ENCODE peak calls at places on chromosome 15, in ten cellular contexts. V, G, K, C, F, B, J, N, D and H are unnamed samples. For H3K4me1, the result is how much of the 10 kb centered on the place peaks cover.

GRCh38 chr15:35290301-35290721 is 205.2 kb upstream of the NANOGP8 start:
- DNase-seq in V (no peak), J (no peak), N (no peak), K (no peak), D (no peak), F (no peak), C (no peak), B (no peak), G (no peak), H (no peak)

GRCh38 chr15:45637552-45638033 is 2.8 kb downstream of the SQOR start:
- DNase-seq in N (peak), F (peak), C (peak), J (peak), V (peak), K (no peak), D (no peak), B (no peak), G (peak), H (no peak)

GRCh38 chr15:46502668-46503067 is 867.8 kb downstream of the SQOR start:
- DNase-seq in N (no peak), J (no peak), F (no peak), D (peak), G (peak), B (no peak), C (peak), V (no peak), K (no peak), H (no peak)

GRCh38 chr15:52563499-52564060 is 5.2 kb downstream of the ARPP19 start:
- DNase-seq in B (no peak), J (no peak), V (no peak), F (no peak), G (no peak), D (no peak), C (no peak), K (no peak), N (no peak), H (no peak)

GRCh38 chr15:88246666-88247446 is 9.7 kb downstream of the NTRK3 start:
- DNase-seq in K (peak), N (peak), B (peak), G (peak), F (peak), V (peak), C (peak), J (peak), D (peak), H (no peak)

GRCh38 chr15:67242665-67243064 is 11.8 kb downstream of the AAGAB start:
- DNase-seq in C (peak), G (no peak), D (no peak), B (no peak), N (no peak), V (no peak), K (no peak), J (no peak), F (no peak), H (no peak)

GRCh38 chr15:101799665-101800064 is 3.6 kb upstream of the OR4F6 start:
- DNase-seq in N (no peak), G (no peak), V (no peak), B (no peak), F (no peak), J (no peak), D (no peak), K (no peak), C (no peak), H (no peak)

GRCh38 chr15:66959066-66959465 is 106.3 kb upstream of the SMAD3 start:
- DNase-seq in C (no peak), K (no peak), G (no peak), V (no peak), B (no peak), J (no peak), D (no peak), F (no peak), N (no peak), H (no peak)

GRCh38 chr15:65204236-65204930 is 6.9 kb downstream of the CILP start:
- DNase-seq in F (no peak), J (no peak), G (no peak), N (no peak), V (no peak), B (no peak), D (no peak), K (no peak), C (no peak), H (no peak)

GRCh38 chr15:87477759-87478687 is 778.5 kb downstream of the NTRK3 start:
- DNase-seq in C (no peak), V (peak), D (peak), N (no peak), B (no peak), F (no peak), J (no peak), G (peak), K (no peak), H (no peak)

GRCh38 chr15:61049934-61050333 is 179.2 kb downstream of the RORA start:
- DNase-seq in G (peak), J (no peak), N (no peak), K (no peak), B (no peak), F (no peak), C (no peak), V (no peak), D (no peak), H (no peak)

GRCh38 chr15:45641374-45641778 is 6.5 kb downstream of the SQOR start:
- DNase-seq in J (no peak), N (no peak), G (peak), K (no peak), F (no peak), B (no peak), C (no peak), D (no peak), V (no peak), H (no peak)

GRCh38 chr15:64901914-64902313 is 9.8 kb upstream of the ANKDD1A start:
- DNase-seq in B (no peak), F (no peak), K (no peak), J (no peak), N (no peak), V (no peak), D (no peak), C (peak), G (no peak), H (no peak)

GRCh38 chr15:33985751-33986150 is 17.5 kb downstream of the CHRM5 start:
- DNase-seq in G (no peak), V (no peak), J (no peak), N (no peak), B (no peak), F (no peak), K (no peak), C (no peak), D (no peak), H (no peak)

GRCh38 chr15:87365221-87365620 is 891.3 kb downstream of the NTRK3 start:
- DNase-seq in V (no peak), D (no peak), B (no peak), F (no peak), G (peak), K (no peak), J (no peak), C (no peak), N (no peak), H (no peak)

GRCh38 chr15:62999178-62999577 is 43.4 kb upstream of the TPM1 start:
- DNase-seq in F (no peak), G (no peak), D (no peak), C (no peak), J (no peak), N (no peak), B (no peak), V (no peak), K (no peak), H (no peak)

GRCh38 chr15:67511606-67512005 is 9.3 kb upstream of the C15orf61 start:
- DNase-seq in K (no peak), C (no peak), B (no peak), D (no peak), V (no peak), J (no peak), F (no peak), N (no peak), G (no peak), H (no peak)

GRCh38 chr15:78237146-78237545 is 2.8 kb upstream of the ACSBG1 start:
- DNase-seq in K (peak), B (no peak), J (no peak), D (no peak), C (no peak), G (no peak), F (no peak), N (no peak), V (no peak), H (no peak)

GRCh38 chr15:98292442-98293240 is 332.1 kb downstream of the ARRDC4 start:
- DNase-seq in B (peak), F (peak), G (peak), J (no peak), C (peak), V (peak), D (peak), N (peak), K (no peak), H (no peak)

GRCh38 chr15:93088200-93088980 is 621 bp downstream of the RGMA start:
- DNase-seq in N (peak), D (peak), C (peak), J (no peak), V (peak), B (peak), F (peak), K (peak), G (no peak), H (no peak)

GRCh38 chr15:57031082-57031481 is 112.6 kb downstream of the TCF12 start:
- DNase-seq in B (no peak), J (no peak), N (no peak), V (no peak), K (no peak), D (no peak), C (no peak), G (no peak), F (no peak), H (no peak)

GRCh38 chr15:42919794-42920280 is 741 bp downstream of the TTBK2 start:
- DNase-seq in N (no peak), B (no peak), J (peak), V (no peak), D (peak), K (no peak), G (peak), C (peak), F (no peak), H (no peak)

GRCh38 chr15:44327578-44327977 is 39.1 kb downstream of the GOLM2 start:
- DNase-seq in C (no peak), G (no peak), D (no peak), V (no peak), F (no peak), K (no peak), B (no peak), J (no peak), N (no peak), H (no peak)

GRCh38 chr15:89776274-89777072 is at the start of gene MESP2:
- DNase-seq in J (peak), C (peak), B (peak), N (peak), K (peak), F (peak), G (peak), D (peak), V (peak), H (peak)

GRCh38 chr15:88655780-88656488 is 17.1 kb downstream of the ISG20 start:
- DNase-seq in F (no peak), J (no peak), N (no peak), K (peak), B (no peak), G (no peak), D (no peak), C (no peak), V (no peak), H (peak)

GRCh38 chr15:89444855-89445254 is 51.5 kb downstream of the RHCG start:
- DNase-seq in B (peak), D (peak), J (no peak), C (no peak), K (no peak), G (no peak), V (no peak), N (no peak), F (no peak), H (no peak)

GRCh38 chr15:72778796-72779195 is 4.8 kb downstream of the ADPGK start:
- DNase-seq in N (no peak), B (no peak), F (no peak), J (no peak), D (no peak), K (no peak), C (no peak), G (no peak), V (no peak), H (no peak)

GRCh38 chr15:64985382-64986033 is 4.2 kb downstream of the SPG21 start:
- DNase-seq in G (peak), D (no peak), J (no peak), V (no peak), B (no peak), K (no peak), F (no peak), N (no peak), C (no peak), H (no peak)

GRCh38 chr15:77036537-77037474 is 34.1 kb downstream of the TSPAN3 start:
- DNase-seq in C (no peak), D (no peak), N (no peak), G (no peak), B (peak), K (peak), J (no peak), F (no peak), V (no peak), H (no peak)

GRCh38 chr15:38129531-38130199 is 123.0 kb upstream of the SPRED1 start:
- DNase-seq in F (peak), D (peak), N (peak), K (no peak), B (no peak), C (peak), G (peak), V (peak), J (no peak), H (peak)

GRCh38 chr15:24772709-24773373 is 97.3 kb downstream of the NPAP1 start:
- DNase-seq in V (peak), K (peak), B (peak), F (peak), G (peak), C (no peak), N (peak), J (peak), D (peak), H (no peak)

GRCh38 chr15:91348812-91349500 is 248.9 kb downstream of the SV2B start:
- DNase-seq in V (no peak), F (no peak), D (no peak), G (no peak), N (no peak), J (peak), B (no peak), C (no peak), K (no peak), H (no peak)

GRCh38 chr15:100712226-100712625 is 109.8 kb downstream of the ASB7 start:
- DNase-seq in F (peak), D (no peak), V (no peak), K (peak), N (peak), J (no peak), G (no peak), C (no peak), B (no peak), H (no peak)

GRCh38 chr15:63041982-63042878 is at the start of gene TPM1:
- DNase-seq in B (peak), C (no peak), G (peak), D (peak), K (peak), V (peak), F (peak), N (peak), J (no peak), H (peak)

GRCh38 chr15:98177950-98178848 is 217.7 kb downstream of the ARRDC4 start:
- DNase-seq in V (peak), K (no peak), G (peak), J (peak), F (no peak), B (no peak), N (no peak), D (peak), C (peak), H (no peak)

GRCh38 chr15:87645723-87646122 is 610.8 kb downstream of the NTRK3 start:
- DNase-seq in K (no peak), C (no peak), B (no peak), N (no peak), F (no peak), G (no peak), D (no peak), J (no peak), V (no peak), H (no peak)

GRCh38 chr15:92377083-92377789 is 16.4 kb upstream of the ST8SIA2 start:
- DNase-seq in N (peak), F (peak), G (peak), C (no peak), B (no peak), J (no peak), D (no peak), K (no peak), V (no peak), H (no peak)

GRCh38 chr15:88805031-88805780 is 2.0 kb downstream of the ACAN start:
- DNase-seq in D (no peak), V (no peak), J (no peak), K (no peak), G (no peak), B (no peak), C (peak), F (no peak), N (no peak), H (no peak)

DNA sequence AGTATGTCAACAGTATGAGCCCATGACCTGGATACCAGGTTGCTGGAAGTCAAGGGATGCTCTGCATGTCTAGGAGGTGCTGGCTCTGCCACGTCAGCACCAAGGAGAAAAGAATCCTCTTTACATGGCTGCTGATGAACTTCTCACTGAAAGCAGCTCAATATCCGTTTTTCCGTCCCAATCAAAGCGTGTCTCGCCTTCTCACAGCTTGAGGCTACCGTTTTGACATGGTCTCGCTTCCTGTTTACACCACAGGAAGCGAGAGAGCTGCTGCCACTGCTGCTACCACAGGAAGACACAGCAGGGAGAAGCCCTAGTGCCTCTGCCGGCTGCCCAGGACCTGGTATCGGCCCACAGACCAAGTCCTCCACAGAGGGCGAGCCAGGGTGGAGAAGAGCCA is 27.3 kb downstream of the STARD5 start:
- DNase-seq in J (peak), G (no peak), K (peak), C (peak), B (peak), D (no peak), N (peak), F (peak), V (peak), H (no peak)
- H3K4me1 ChIP-seq in J (half or more), G (under half), K (half or more), C (half or more), B (under half), D (under half), N (under half), F (under half), V (under half), H (half or more)

DNA sequence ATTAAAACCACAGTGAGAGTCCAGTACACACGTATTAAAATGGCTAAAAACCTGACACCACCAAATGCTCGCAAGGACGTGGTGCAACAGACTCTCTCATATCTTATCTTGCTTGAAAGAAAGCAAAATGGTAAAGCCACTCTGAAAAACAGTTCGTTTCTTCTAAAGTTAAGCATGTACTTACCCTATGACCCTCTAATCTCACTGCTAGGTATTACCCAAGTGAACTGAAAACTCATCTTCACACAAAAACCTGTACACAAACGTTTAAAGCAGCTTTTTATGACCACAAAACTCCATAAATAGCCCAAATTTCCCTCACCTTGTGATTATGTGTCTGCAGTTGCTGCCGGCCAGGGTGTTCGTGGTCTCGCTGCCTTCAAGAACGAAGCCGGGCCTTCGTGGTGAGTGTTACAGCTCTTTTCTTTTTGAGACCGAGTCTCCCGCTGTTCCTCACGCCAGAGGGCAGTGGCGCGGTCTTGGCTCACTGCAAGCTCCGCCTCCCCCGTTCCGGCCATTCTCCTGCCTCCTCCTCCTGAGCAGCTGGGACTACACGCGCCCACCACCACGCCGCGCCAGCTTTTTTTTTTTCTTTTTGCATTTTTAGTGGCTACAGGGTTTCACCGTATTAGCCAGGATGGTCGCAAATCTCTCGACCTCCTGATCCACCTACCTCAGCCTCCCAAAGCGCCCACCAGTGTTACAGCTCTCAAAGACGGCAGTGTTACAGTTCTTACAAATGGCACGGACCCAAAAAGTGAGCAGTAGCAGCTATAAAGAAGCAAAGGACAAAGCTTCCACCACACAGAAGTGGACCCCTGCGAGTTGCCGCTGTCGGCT is 165.4 kb downstream of the TJP1 start:
- DNase-seq in D (peak), K (no peak), F (no peak), V (no peak), J (no peak), N (no peak), G (no peak), C (no peak), B (no peak), H (no peak)
- TF ChIP-seq CTCF in D (peak), K (no peak), F (no peak), V (no peak), J (no peak), N (no peak), G (no peak), C (no peak), B (no peak), H (no peak)

DNA sequence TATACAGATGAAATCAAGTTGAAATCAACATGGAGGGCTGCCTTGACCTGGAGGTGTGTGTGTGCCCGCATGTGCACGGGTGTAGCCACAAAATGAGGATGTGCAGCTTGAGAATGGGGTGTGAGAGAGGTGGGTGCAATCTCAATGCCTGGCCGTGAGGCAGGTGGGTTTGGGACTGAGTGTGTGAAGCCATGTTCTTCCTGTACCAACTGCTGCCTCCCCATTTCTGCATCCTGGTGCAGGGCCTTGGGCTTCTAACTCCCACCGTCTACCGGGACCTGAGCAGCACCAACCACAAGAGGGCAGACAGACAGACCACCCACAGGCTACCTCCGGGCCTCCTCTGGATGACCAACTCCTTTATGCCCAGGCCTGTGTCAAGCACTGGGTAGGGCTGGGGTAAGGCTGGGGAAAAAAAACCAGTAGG is 161.9 kb upstream of the TLE3 start:
- DNase-seq in V (no peak), F (no peak), N (no peak), D (peak), G (no peak), C (no peak), K (peak), B (no peak), J (no peak), H (no peak)
- H3K4me1 ChIP-seq in V (under half), F (under half), N (under half), D (under half), G (under half), C (under half), K (half or more), B (under half), J (under half), H (under half)

GRCh38 chr15:39341238-39341637 is 239.6 kb upstream of the THBS1 start:
- DNase-seq in J (no peak), K (no peak), V (no peak), F (no peak), G (no peak), B (no peak), D (peak), N (no peak), C (no peak), H (no peak)

GRCh38 chr15:39333393-39333792 is 247.5 kb upstream of the THBS1 start:
- DNase-seq in K (no peak), J (no peak), G (no peak), F (no peak), C (no peak), D (no peak), B (no peak), N (no peak), V (no peak), H (no peak)

GRCh38 chr15:39332846-39333245 is 248.0 kb upstream of the THBS1 start:
- DNase-seq in B (no peak), V (no peak), C (no peak), G (no peak), F (no peak), N (no peak), J (no peak), D (no peak), K (no peak), H (no peak)

GRCh38 chr15:39338251-39338650 is 242.6 kb upstream of the THBS1 start:
- DNase-seq in D (no peak), V (no peak), F (no peak), G (no peak), J (no peak), K (no peak), C (no peak), N (no peak), B (no peak), H (no peak)

GRCh38 chr15:39336926-39337325 is 244.0 kb upstream of the THBS1 start:
- DNase-seq in V (no peak), N (no peak), D (no peak), B (no peak), F (no peak), C (no peak), G (no peak), J (no peak), K (no peak), H (no peak)
- TF ChIP-seq CTCF in V (no peak), N (no peak), D (no peak), B (no peak), F (no peak), C (no peak), G (no peak), J (no peak), K (no peak), H (no peak)